ENCODE peak calls at places on chromosomes 5 and 9, in seven cellular contexts. One of them, this sample, is unnamed.
A peak's percentile ranks its signal among the peaks of the same experiment; 100 is the strongest.

GRCh38 chr9:652896-653295 is 188.6 kb upstream of the DMRT1 start:
- DNase-seq in fibroblast of lung: peak; percentile 34
- DNase-seq in HCT116: no peak
- DNase-seq in hepatocyte: no peak
- DNase-seq in PC-3: no peak
- DNase-seq in K562: no peak
- DNase-seq in mammary epithelial cell: no peak
- DNase-seq in this sample: no peak

GRCh38 chr5:82334085-82334680 is 56.0 kb upstream of the RPS23 start:
- DNase-seq in fibroblast of lung: no peak
- DNase-seq in HCT116: no peak
- DNase-seq in hepatocyte: no peak
- DNase-seq in PC-3: no peak
- DNase-seq in K562: no peak
- DNase-seq in mammary epithelial cell: no peak
- DNase-seq in this sample: no peak

GRCh38 chr9:21070171-21070571 is 7.6 kb downstream of the IFNB1 start:
- DNase-seq in fibroblast of lung: peak; percentile 96
- DNase-seq in HCT116: peak; percentile 16
- DNase-seq in hepatocyte: peak; percentile 76
- DNase-seq in PC-3: peak; percentile 74
- DNase-seq in K562: no peak
- DNase-seq in mammary epithelial cell: peak; percentile 74
- DNase-seq in this sample: peak; percentile 97

GRCh38 chr5:178545941-178546674 is 44.1 kb downstream of the COL23A1 start:
- DNase-seq in fibroblast of lung: no peak
- DNase-seq in HCT116: no peak
- DNase-seq in hepatocyte: no peak
- DNase-seq in PC-3: no peak
- DNase-seq in K562: no peak
- DNase-seq in mammary epithelial cell: no peak
- DNase-seq in this sample: no peak

GRCh38 chr5:14628346-14628745 is 36.2 kb upstream of the OTULIN start:
- DNase-seq in fibroblast of lung: peak; percentile 68
- DNase-seq in HCT116: no peak
- DNase-seq in hepatocyte: peak; percentile 77
- DNase-seq in PC-3: peak; percentile 72
- DNase-seq in K562: peak; percentile 61
- DNase-seq in mammary epithelial cell: peak; percentile 40
- DNase-seq in this sample: peak; percentile 48

GRCh38 chr5:132211787-132212186 is 15.9 kb downstream of the P4HA2 start:
- DNase-seq in fibroblast of lung: no peak
- DNase-seq in HCT116: no peak
- DNase-seq in hepatocyte: no peak
- DNase-seq in PC-3: no peak
- DNase-seq in K562: no peak
- DNase-seq in mammary epithelial cell: no peak
- DNase-seq in this sample: no peak

GRCh38 chr5:128154943-128155342 is 71.4 kb downstream of the SLC12A2 start:
- DNase-seq in fibroblast of lung: peak; percentile 25
- DNase-seq in HCT116: no peak
- DNase-seq in hepatocyte: no peak
- DNase-seq in PC-3: no peak
- DNase-seq in K562: no peak
- DNase-seq in mammary epithelial cell: no peak
- DNase-seq in this sample: no peak

GRCh38 chr9:83330207-83331196 is 207.7 kb downstream of the FRMD3 start:
- DNase-seq in fibroblast of lung: no peak
- DNase-seq in HCT116: no peak
- DNase-seq in hepatocyte: no peak
- DNase-seq in PC-3: peak; percentile 26
- DNase-seq in K562: peak; percentile 3
- DNase-seq in mammary epithelial cell: no peak
- DNase-seq in this sample: no peak

GRCh38 chr9:6805532-6805931 is 47.8 kb downstream of the KDM4C start:
- DNase-seq in fibroblast of lung: peak; percentile 63
- DNase-seq in HCT116: no peak
- DNase-seq in hepatocyte: no peak
- DNase-seq in PC-3: no peak
- DNase-seq in K562: no peak
- DNase-seq in mammary epithelial cell: no peak
- DNase-seq in this sample: peak; percentile 35

GRCh38 chr5:129460951-129461815 is 1.1 kb downstream of the ADAMTS19 start:
- DNase-seq in fibroblast of lung: peak; percentile 11
- DNase-seq in HCT116: no peak
- DNase-seq in hepatocyte: peak; percentile 69
- DNase-seq in PC-3: peak; percentile 15
- DNase-seq in K562: peak; percentile 4
- DNase-seq in mammary epithelial cell: peak; percentile 1
- DNase-seq in this sample: peak; percentile 10

GRCh38 chr9:70551391-70551790 is 136.9 kb upstream of the KLF9 start:
- DNase-seq in fibroblast of lung: no peak
- DNase-seq in HCT116: no peak
- DNase-seq in hepatocyte: no peak
- DNase-seq in PC-3: no peak
- DNase-seq in K562: no peak
- DNase-seq in mammary epithelial cell: peak; percentile 12
- DNase-seq in this sample: no peak

GRCh38 chr5:174725261-174725990 is 1.0 kb downstream of the MSX2 start:
- DNase-seq in fibroblast of lung: no peak
- DNase-seq in HCT116: no peak
- DNase-seq in hepatocyte: no peak
- DNase-seq in PC-3: no peak
- DNase-seq in K562: no peak
- DNase-seq in mammary epithelial cell: peak; percentile 36
- DNase-seq in this sample: no peak
- TF ChIP-seq EZH2 in fibroblast of lung: no peak
- TF ChIP-seq EZH2 in HCT116: no peak
- TF ChIP-seq EZH2 in hepatocyte: peak; percentile 38
- TF ChIP-seq EZH2 in PC-3: no peak
- TF ChIP-seq EZH2 in K562: no peak
- TF ChIP-seq EZH2 in mammary epithelial cell: no peak
- TF ChIP-seq EZH2 in this sample: no peak

GRCh38 chr5:138596105-138596987 is 21.1 kb upstream of the HSPA9 start:
- DNase-seq in fibroblast of lung: no peak
- DNase-seq in HCT116: no peak
- DNase-seq in hepatocyte: no peak
- DNase-seq in PC-3: no peak
- DNase-seq in K562: no peak
- DNase-seq in mammary epithelial cell: no peak
- DNase-seq in this sample: no peak

GRCh38 chr5:138595396-138595795 is 20.2 kb upstream of the HSPA9 start:
- DNase-seq in fibroblast of lung: no peak
- DNase-seq in HCT116: no peak
- DNase-seq in hepatocyte: no peak
- DNase-seq in PC-3: no peak
- DNase-seq in K562: no peak
- DNase-seq in mammary epithelial cell: no peak
- DNase-seq in this sample: no peak

GRCh38 chr5:138597660-138598400 is 22.6 kb upstream of the HSPA9 start:
- DNase-seq in fibroblast of lung: no peak
- DNase-seq in HCT116: no peak
- DNase-seq in hepatocyte: no peak
- DNase-seq in PC-3: no peak
- DNase-seq in K562: no peak
- DNase-seq in mammary epithelial cell: no peak
- DNase-seq in this sample: no peak

GRCh38 chr5:138594305-138595058 is 19.3 kb upstream of the HSPA9 start:
- DNase-seq in fibroblast of lung: no peak
- DNase-seq in HCT116: no peak
- DNase-seq in hepatocyte: no peak
- DNase-seq in PC-3: no peak
- DNase-seq in K562: no peak
- DNase-seq in mammary epithelial cell: no peak
- DNase-seq in this sample: no peak
- TF ChIP-seq CTCF in fibroblast of lung: peak; percentile 44
- TF ChIP-seq CTCF in HCT116: peak; percentile 75
- TF ChIP-seq CTCF in hepatocyte: peak; percentile 20
- TF ChIP-seq CTCF in PC-3: peak; percentile 56
- TF ChIP-seq CTCF in K562: peak; percentile 50
- TF ChIP-seq CTCF in mammary epithelial cell: peak; percentile 46
- TF ChIP-seq CTCF in this sample: peak; percentile 9

GRCh38 chr5:1594336-1595106 is 70.8 kb upstream of the LPCAT1 start:
- DNase-seq in fibroblast of lung: peak; percentile 10
- DNase-seq in HCT116: peak; percentile 74
- DNase-seq in hepatocyte: peak; percentile 94
- DNase-seq in PC-3: peak; percentile 22
- DNase-seq in K562: peak; percentile 88
- DNase-seq in mammary epithelial cell: peak; percentile 19
- DNase-seq in this sample: peak; percentile 75
- TF ChIP-seq EZH2 in fibroblast of lung: no peak
- TF ChIP-seq EZH2 in HCT116: no peak
- TF ChIP-seq EZH2 in hepatocyte: no peak
- TF ChIP-seq EZH2 in PC-3: no peak
- TF ChIP-seq EZH2 in K562: no peak
- TF ChIP-seq EZH2 in mammary epithelial cell: no peak
- TF ChIP-seq EZH2 in this sample: no peak

DNA sequence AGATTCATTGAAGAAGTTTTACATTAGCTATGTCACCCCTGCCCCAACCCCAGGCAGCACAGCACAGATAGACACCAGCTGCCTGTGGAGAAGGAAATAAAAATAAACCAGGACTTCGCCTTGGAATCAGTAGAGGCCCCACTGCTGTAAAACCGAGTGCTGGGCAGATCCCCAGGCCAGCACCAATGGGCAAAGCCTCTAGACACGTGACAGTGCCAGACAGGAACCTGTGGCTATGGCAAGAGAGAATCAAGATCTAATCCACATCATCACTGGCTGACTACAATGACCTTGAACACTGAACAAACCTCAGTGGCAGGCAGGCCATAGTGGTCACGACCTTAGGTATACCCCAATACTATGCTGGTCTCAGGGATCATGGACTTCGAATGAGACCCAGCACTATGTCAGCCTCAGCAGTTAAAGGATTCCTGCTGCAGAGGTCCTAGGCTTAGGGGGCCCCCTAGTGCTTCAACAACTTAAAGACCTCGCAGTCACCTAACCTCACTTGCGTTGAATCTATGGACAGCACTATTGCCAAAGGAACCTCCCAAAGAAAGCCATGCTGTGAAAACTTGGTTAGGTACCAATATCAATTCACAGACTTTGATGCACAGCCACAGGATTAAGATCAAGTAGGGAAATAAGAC is 2118.6 kb upstream of the C9orf72 start:
- DNase-seq in fibroblast of lung: peak; percentile 25
- DNase-seq in HCT116: peak; percentile 23
- DNase-seq in hepatocyte: peak; percentile 16
- DNase-seq in PC-3: peak; percentile 63
- DNase-seq in K562: no peak
- DNase-seq in mammary epithelial cell: peak; percentile 48
- DNase-seq in this sample: no peak
- TF ChIP-seq CTCF in fibroblast of lung: peak; percentile 28
- TF ChIP-seq CTCF in HCT116: peak; percentile 48
- TF ChIP-seq CTCF in hepatocyte: peak; percentile 25
- TF ChIP-seq CTCF in PC-3: peak; percentile 73
- TF ChIP-seq CTCF in K562: no peak
- TF ChIP-seq CTCF in mammary epithelial cell: peak; percentile 70
- TF ChIP-seq CTCF in this sample: no peak

This sample was measured in endothelial cell of umbilical vein.